ENCODE peak calls at places on chromosomes 7 and 10, in four cellular contexts. Y is cardiac fibroblast, P is fibroblast of villous mesenchyme, V is epithelial cell of proximal tubule. E is an unnamed sample.

GRCh38 chr10:132447446-132448247 is 50.6 kb downstream of the PWWP2B start:
- DNase-seq in Y (peak), P (peak), V (no peak), E (peak)

GRCh38 chr10:24793648-24794379 is 70.1 kb upstream of the ARHGAP21 start:
- DNase-seq in V (no peak), Y (peak), P (no peak), E (no peak)

GRCh38 chr7:82247814-82248433 is 195.7 kb downstream of the CACNA2D1 start:
- DNase-seq in Y (peak), P (no peak), V (no peak), E (no peak)

GRCh38 chr10:128063736-128064614 is 62.2 kb downstream of the MKI67 start:
- DNase-seq in V (no peak), P (no peak), Y (no peak), E (no peak)

GRCh38 chr7:34849163-34849960 is 187.9 kb downstream of the DPY19L1 start:
- DNase-seq in V (no peak), P (no peak), Y (peak), E (no peak)

GRCh38 chr7:89247207-89247606 is 451.7 kb upstream of the TEX47 start:
- DNase-seq in V (no peak), Y (no peak), P (no peak), E (no peak)

GRCh38 chr7:30791126-30791525 is 19.9 kb downstream of the MINDY4 start:
- DNase-seq in P (no peak), V (no peak), Y (no peak), E (no peak)

GRCh38 chr10:121590772-121591171 is 7.5 kb downstream of the FGFR2 start:
- DNase-seq in Y (no peak), V (no peak), P (no peak), E (no peak)

GRCh38 chr7:74178632-74179031 is 4.5 kb downstream of the EIF4H start:
- DNase-seq in Y (peak), P (peak), V (no peak), E (peak)

GRCh38 chr10:79185067-79185774 is 116.5 kb downstream of the ZMIZ1 start:
- DNase-seq in V (no peak), P (peak), Y (no peak), E (peak)

GRCh38 chr7:94368371-94368791 is 26.3 kb upstream of the COL1A2 start:
- DNase-seq in Y (peak), P (peak), V (no peak), E (peak)

GRCh38 chr10:132452216-132452650 is 55.2 kb downstream of the PWWP2B start:
- DNase-seq in Y (no peak), V (no peak), P (no peak), E (no peak)

GRCh38 chr10:97411411-97411810 is 10.3 kb upstream of the RRP12 start:
- DNase-seq in Y (peak), P (peak), V (no peak), E (no peak)

GRCh38 chr7:21944616-21945373 is 904 bp downstream of the CDCA7L start:
- DNase-seq in Y (no peak), V (no peak), P (peak), E (peak)

GRCh38 chr7:150923191-150923590 is 54.9 kb downstream of the KCNH2 start:
- DNase-seq in P (no peak), Y (no peak), V (no peak), E (no peak)

GRCh38 chr7:54860843-54861242 is 101.8 kb upstream of the SEC61G start:
- DNase-seq in P (no peak), V (no peak), Y (no peak), E (no peak)

GRCh38 chr10:102230264-102230860 is 4.3 kb downstream of the ELOVL3 start:
- DNase-seq in P (peak), Y (peak), V (no peak), E (peak)